ENCODE peak calls at places on chromosomes 2 and 18, in nine cellular contexts. M is CD4-positive, alpha-beta T cell; P is astrocyte of the spinal cord; T is neural crest cell; S is body of pancreas; A is nephron progenitor cell; N is foreskin fibroblast; F is foreskin keratinocyte; K is AG09309. W is an unnamed sample.

GRCh38 chr2:204871246-204871953 is 326.1 kb downstream of the PARD3B start:
- DNase-seq in M (no peak), P (peak), T (no peak), S (no peak), A (no peak), N (peak), F (peak), K (peak), W (peak)

GRCh38 chr18:13993730-13994129 is 78.4 kb upstream of the MC2R start:
- DNase-seq in M (no peak), P (no peak), T (no peak), S (no peak), A (no peak), N (no peak), F (no peak), K (no peak), W (no peak)

GRCh38 chr2:186319105-186319504 is 167.0 kb upstream of the ZC3H15 start:
- DNase-seq in M (no peak), P (no peak), T (no peak), S (no peak), A (no peak), N (no peak), F (no peak), K (no peak), W (no peak)

GRCh38 chr18:36211612-36212065 is 24.3 kb downstream of the MOCOS start:
- DNase-seq in M (no peak), P (no peak), T (no peak), S (no peak), A (no peak), N (peak), F (peak), K (no peak), W (peak)

GRCh38 chr18:48139427-48140347 is 209.2 kb upstream of the SMAD2 start:
- DNase-seq in M (no peak), P (no peak), T (no peak), S (peak), A (no peak), N (no peak), F (no peak), K (no peak), W (no peak)

GRCh38 chr2:10554961-10555809 is 107.1 kb upstream of the ODC1 start:
- DNase-seq in M (no peak), P (no peak), T (no peak), S (no peak), A (no peak), N (no peak), F (no peak), K (no peak), W (no peak)

GRCh38 chr2:204718607-204719006 is 173.3 kb downstream of the PARD3B start:
- DNase-seq in M (no peak), P (no peak), T (no peak), S (no peak), A (no peak), N (no peak), F (no peak), K (no peak), W (no peak)

GRCh38 chr2:62706721-62707516 is 1.4 kb downstream of the EHBP1 start:
- DNase-seq in M (no peak), P (no peak), T (no peak), S (no peak), A (no peak), N (peak), F (no peak), K (no peak), W (no peak)

GRCh38 chr2:215579809-215580208 is 143.9 kb upstream of the FN1 start:
- DNase-seq in M (no peak), P (peak), T (no peak), S (peak), A (no peak), N (peak), F (peak), K (peak), W (peak)

GRCh38 chr2:9807555-9808305 is 35.5 kb upstream of the TAF1B start:
- DNase-seq in M (no peak), P (no peak), T (no peak), S (no peak), A (no peak), N (no peak), F (no peak), K (no peak), W (no peak)

GRCh38 chr2:222842517-222843174 is 18.2 kb upstream of the ACSL3 start:
- DNase-seq in M (no peak), P (peak), T (no peak), S (no peak), A (no peak), N (peak), F (peak), K (no peak), W (peak)

GRCh38 chr2:173159794-173160463 is 84.3 kb downstream of the MAP3K20 start:
- DNase-seq in M (no peak), P (peak), T (no peak), S (peak), A (no peak), N (peak), F (peak), K (peak), W (peak)

GRCh38 chr2:36366491-36367120 is 11.0 kb downstream of the CRIM1 start:
- DNase-seq in M (no peak), P (peak), T (no peak), S (no peak), A (no peak), N (no peak), F (no peak), K (no peak), W (no peak)

GRCh38 chr2:99395589-99396130 is 58.5 kb downstream of the EIF5B start:
- DNase-seq in M (no peak), P (no peak), T (no peak), S (no peak), A (no peak), N (no peak), F (no peak), K (no peak), W (no peak)

GRCh38 chr2:48767330-48767729 is 11.8 kb upstream of the LHCGR start:
- DNase-seq in M (no peak), P (no peak), T (no peak), S (no peak), A (peak), N (no peak), F (no peak), K (no peak), W (no peak)

GRCh38 chr18:62324917-62325805 is at the start of gene TNFRSF11A:
- DNase-seq in M (peak), P (no peak), T (no peak), S (peak), A (peak), N (peak), F (no peak), K (no peak), W (no peak)

GRCh38 chr2:175309799-175310198 is 128.3 kb upstream of the ATP5MC3 start:
- DNase-seq in M (no peak), P (peak), T (peak), S (no peak), A (peak), N (peak), F (peak), K (peak), W (peak)

GRCh38 chr2:60552851-60553495 is 481 bp downstream of the BCL11A start:
- DNase-seq in M (no peak), P (no peak), T (no peak), S (no peak), A (peak), N (no peak), F (no peak), K (no peak), W (no peak)

GRCh38 chr18:36179562-36180334 is 7.5 kb upstream of the MOCOS start:
- DNase-seq in M (no peak), P (peak), T (no peak), S (peak), A (no peak), N (peak), F (peak), K (no peak), W (peak)

GRCh38 chr2:17162721-17163120 is 355.5 kb downstream of the RAD51AP2 start:
- DNase-seq in M (no peak), P (peak), T (no peak), S (no peak), A (no peak), N (no peak), F (no peak), K (no peak), W (no peak)

GRCh38 chr18:50594931-50595330 is 35.0 kb downstream of the MAPK4 start:
- DNase-seq in M (no peak), P (no peak), T (no peak), S (no peak), A (no peak), N (no peak), F (peak), K (no peak), W (no peak)

DNA sequence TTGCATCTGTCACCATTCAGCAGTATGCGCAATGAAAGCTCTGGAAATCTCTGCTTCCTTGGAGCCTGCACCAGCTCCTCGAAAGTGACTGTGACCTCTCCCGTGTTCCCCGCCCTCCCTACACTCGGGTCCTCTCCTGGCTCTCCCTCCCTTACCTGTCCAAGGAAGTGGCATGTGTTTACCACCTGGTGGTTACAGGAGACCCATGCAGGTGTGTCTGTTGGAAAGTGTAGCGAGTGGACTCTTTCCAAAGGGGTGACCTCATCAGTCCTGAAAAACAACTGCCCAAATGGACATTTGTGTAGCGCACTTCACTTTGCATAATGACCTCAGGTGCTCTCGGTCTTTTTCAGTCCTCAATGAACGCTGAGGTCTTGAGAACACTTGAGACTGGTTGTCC is 133.1 kb downstream of the ACKR3 start:
- DNase-seq in M (no peak), P (no peak), T (no peak), S (peak), A (no peak), N (no peak), F (no peak), K (no peak), W (no peak)
- TF ChIP-seq CTCF in M (no peak), P (no peak), T (no peak), S (peak), A (no peak), N (no peak), F (no peak), K (no peak), W (no peak)

DNA sequence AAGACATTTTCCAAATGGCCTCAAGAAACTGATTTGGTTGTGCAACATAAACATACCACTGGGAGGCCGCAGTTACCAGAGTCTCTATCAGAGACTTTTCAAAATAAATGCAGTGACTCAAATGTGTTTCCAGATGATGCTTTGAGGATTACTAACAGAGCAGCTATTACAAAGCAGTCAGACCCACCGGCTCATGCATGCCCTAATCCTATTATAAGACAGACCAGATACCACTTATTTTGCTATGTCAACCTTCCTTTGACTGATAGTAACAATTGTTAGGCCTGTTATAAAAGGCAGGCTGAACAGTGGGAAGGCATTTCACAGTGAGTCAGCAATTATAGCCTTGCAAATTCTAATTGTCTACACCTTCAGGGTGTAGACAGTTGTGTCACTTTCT is 217.7 kb downstream of the LRRTM1 start:
- DNase-seq in M (no peak), P (peak), T (no peak), S (no peak), A (no peak), N (peak), F (peak), K (peak), W (peak)
- TF ChIP-seq CTCF in M (no peak), P (no peak), T (peak), S (no peak), A (no peak), N (peak), F (no peak), K (no peak), W (peak)

GRCh38 chr2:171702781-171703556 is 15.7 kb downstream of the DYNC1I2 start:
- DNase-seq in M (no peak), P (no peak), T (no peak), S (no peak), A (no peak), N (peak), F (no peak), K (no peak), W (peak)

GRCh38 chr2:171706152-171706803 is 19.0 kb downstream of the DYNC1I2 start:
- DNase-seq in M (no peak), P (peak), T (no peak), S (no peak), A (no peak), N (peak), F (no peak), K (no peak), W (peak)

GRCh38 chr2:171709011-171709685 is 21.9 kb downstream of the DYNC1I2 start:
- DNase-seq in M (no peak), P (no peak), T (no peak), S (no peak), A (no peak), N (no peak), F (no peak), K (no peak), W (no peak)

GRCh38 chr2:171707752-171708151 is 20.5 kb downstream of the DYNC1I2 start:
- DNase-seq in M (no peak), P (no peak), T (no peak), S (no peak), A (no peak), N (no peak), F (peak), K (no peak), W (no peak)

GRCh38 chr2:171703574-171704347 is 16.5 kb downstream of the DYNC1I2 start:
- DNase-seq in M (no peak), P (peak), T (no peak), S (peak), A (no peak), N (peak), F (no peak), K (no peak), W (peak)
- TF ChIP-seq CTCF in M (peak), P (peak), T (peak), S (peak), A (peak), N (peak), F (peak), K (peak), W (peak)

GRCh38 chr2:127408004-127408806 is 10.0 kb upstream of the PROC start:
- DNase-seq in M (peak), P (peak), T (peak), S (peak), A (peak), N (peak), F (peak), K (peak), W (peak)
- TF ChIP-seq CTCF in M (no peak), P (no peak), T (no peak), S (peak), A (no peak), N (no peak), F (no peak), K (no peak), W (no peak)

GRCh38 chr2:191580581-191580980 is 97.4 kb upstream of the NABP1 start:
- DNase-seq in M (no peak), P (no peak), T (no peak), S (no peak), A (no peak), N (peak), F (no peak), K (no peak), W (no peak)
- TF ChIP-seq CTCF in M (no peak), P (no peak), T (no peak), S (no peak), A (no peak), N (no peak), F (no peak), K (no peak), W (no peak)

GRCh38 chr2:74137651-74138050 is 10.1 kb downstream of the BOLA3 start:
- DNase-seq in M (no peak), P (no peak), T (no peak), S (no peak), A (no peak), N (no peak), F (no peak), K (no peak), W (no peak)

GRCh38 chr2:74138219-74138951 is 9.3 kb downstream of the BOLA3 start:
- DNase-seq in M (no peak), P (no peak), T (no peak), S (no peak), A (no peak), N (no peak), F (no peak), K (no peak), W (no peak)

GRCh38 chr2:74142340-74142739 is 5.4 kb downstream of the BOLA3 start:
- DNase-seq in M (no peak), P (no peak), T (no peak), S (no peak), A (no peak), N (peak), F (no peak), K (no peak), W (no peak)

DNA sequence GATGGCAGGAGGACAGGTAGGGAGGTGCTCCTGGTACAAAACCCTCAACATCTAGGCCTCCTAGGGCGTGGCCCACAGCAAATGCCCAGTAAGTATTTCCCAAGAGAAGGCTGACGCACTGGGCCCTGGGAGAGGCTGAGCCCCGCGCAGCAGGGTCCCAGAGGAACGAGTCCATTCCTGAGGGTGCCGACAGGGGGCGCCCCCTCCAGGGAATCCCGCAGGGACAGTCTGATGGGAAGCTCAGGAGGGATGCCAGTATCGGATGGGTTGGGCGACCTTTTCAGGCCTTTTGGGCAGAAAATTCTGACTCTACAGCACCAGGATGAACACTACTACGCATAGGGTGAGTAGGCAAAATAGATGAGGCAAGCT is 8.8 kb downstream of the BOLA3 start:
- DNase-seq in M (no peak), P (no peak), T (no peak), S (no peak), A (no peak), N (no peak), F (no peak), K (no peak), W (no peak)
- TF ChIP-seq CTCF in M (no peak), P (peak), T (peak), S (no peak), A (peak), N (no peak), F (peak), K (peak), W (no peak)